ENCODE peak calls at places on chromosomes 16 and 17, in four cellular contexts. N is colonic mucosa, O is fibroblast of the aortic adventitia, X is astrocyte of the spinal cord. V is an unnamed sample.

GRCh38 chr16:81921415-81921814 is 89.9 kb downstream of the SDR42E1 start:
- DNase-seq in X (peak), O (no peak), N (no peak), V (no peak)

GRCh38 chr17:33292184-33292980 is 713 bp downstream of the ASIC2 start:
- DNase-seq in N (peak), O (peak), X (peak), V (peak)

GRCh38 chr16:23847938-23848337 is 12.2 kb downstream of the PRKCB start:
- DNase-seq in X (no peak), O (no peak), N (no peak), V (no peak)

GRCh38 chr17:74260525-74260850 is 13.5 kb upstream of the DNAI2 start:
- DNase-seq in O (no peak), X (no peak), N (no peak), V (no peak)

GRCh38 chr17:9158545-9159452 is 137.5 kb downstream of the NTN1 start:
- DNase-seq in N (no peak), X (no peak), O (no peak), V (no peak)

GRCh38 chr16:30060354-30061194 is 5.0 kb upstream of the ALDOA start:
- DNase-seq in N (no peak), X (no peak), O (no peak), V (no peak)

GRCh38 chr16:50093607-50094570 is 28.1 kb downstream of the HEATR3 start:
- DNase-seq in N (peak), O (no peak), X (peak), V (peak)

GRCh38 chr17:4444782-4445473 is 11.2 kb downstream of the SPNS3 start:
- DNase-seq in O (no peak), N (peak), X (no peak), V (no peak)

GRCh38 chr17:1360975-1361374 is 39.0 kb downstream of the YWHAE start:
- DNase-seq in X (no peak), O (no peak), N (no peak), V (no peak)

GRCh38 chr16:24685539-24686432 is 43.7 kb upstream of the TNRC6A start:
- DNase-seq in X (peak), N (peak), O (peak), V (peak)

GRCh38 chr17:63961355-63962207 is 11.1 kb downstream of the SCN4A start:
- DNase-seq in N (peak), X (peak), O (peak), V (peak)

GRCh38 chr16:11791144-11791828 is 5.8 kb downstream of the ZC3H7A start:
- DNase-seq in N (no peak), X (no peak), O (no peak), V (no peak)

GRCh38 chr16:3364774-3365427 is 9.2 kb downstream of the OR2C1 start:
- DNase-seq in X (peak), O (peak), N (peak), V (peak)

GRCh38 chr16:84982434-84982833 is 28.9 kb downstream of the ZDHHC7 start:
- DNase-seq in N (peak), O (no peak), X (no peak), V (no peak)

GRCh38 chr17:70855401-70856054 is 686.2 kb downstream of the KCNJ2 start:
- DNase-seq in X (peak), O (no peak), N (no peak), V (no peak)

GRCh38 chr16:3725291-3725690 is 8.0 kb upstream of the TRAP1 start:
- DNase-seq in X (no peak), N (no peak), O (no peak), V (no peak)

GRCh38 chr17:14052886-14053615 is 16.3 kb upstream of the COX10 start:
- DNase-seq in X (peak), N (no peak), O (peak), V (no peak)

GRCh38 chr16:4111748-4112696 is 4.2 kb downstream of the ADCY9 start:
- DNase-seq in X (peak), O (peak), N (peak), V (no peak)

GRCh38 chr17:13749566-13750235 is 148.0 kb upstream of the HS3ST3A1 start:
- DNase-seq in O (no peak), X (no peak), N (no peak), V (no peak)

GRCh38 chr17:8384801-8385335 is 1.9 kb upstream of the RPL26 start:
- DNase-seq in O (peak), N (no peak), X (peak), V (no peak)

GRCh38 chr16:84369105-84369504 is 767 bp downstream of the ATP2C2 start:
- DNase-seq in X (no peak), N (peak), O (no peak), V (no peak)

GRCh38 chr17:14797801-14798200 is 467.3 kb downstream of the PMP22 start:
- DNase-seq in X (no peak), N (no peak), O (no peak), V (no peak)

GRCh38 chr17:75260679-75261335 is 599 bp downstream of the GGA3 start:
- DNase-seq in X (no peak), N (no peak), O (no peak), V (no peak)

GRCh38 chr17:968812-969766 is 10.5 kb downstream of the NXN start:
- DNase-seq in X (no peak), O (no peak), N (no peak), V (no peak)

GRCh38 chr17:38325221-38325851 is 18.4 kb downstream of the GPR179 start:
- DNase-seq in O (peak), N (no peak), X (no peak), V (no peak)

GRCh38 chr17:18382441-18383078 is 5.0 kb downstream of the EVPLL start:
- DNase-seq in O (no peak), X (no peak), N (no peak), V (no peak)

GRCh38 chr17:32870969-32871368 is 6.0 kb downstream of the MYO1D start:
- DNase-seq in O (peak), N (no peak), X (no peak), V (no peak)

GRCh38 chr16:89645122-89645521 is 12.4 kb downstream of the CHMP1A start:
- DNase-seq in X (no peak), O (no peak), N (no peak), V (no peak)

GRCh38 chr17:30000001-30000754 is 58.7 kb downstream of the EFCAB5 start:
- DNase-seq in X (no peak), O (peak), N (no peak), V (no peak)

GRCh38 chr16:52827456-52827855 is 225.2 kb downstream of the CHD9NB start:
- DNase-seq in X (no peak), N (no peak), O (no peak), V (no peak)

GRCh38 chr17:74089869-74090464 is 113.5 kb upstream of the RPL38 start:
- DNase-seq in X (peak), O (peak), N (peak), V (no peak)

GRCh38 chr17:21218101-21218500 is 4.1 kb upstream of the TMEM11 start:
- DNase-seq in N (no peak), X (no peak), O (peak), V (no peak)

GRCh38 chr17:15422392-15422957 is 44.9 kb downstream of the CDRT4 start:
- DNase-seq in N (no peak), X (no peak), O (no peak), V (no peak)

GRCh38 chr17:32288600-32288999 is 23.0 kb downstream of the RHBDL3 start:
- DNase-seq in X (peak), N (no peak), O (no peak), V (no peak)

GRCh38 chr16:24524855-24525652 is 14.3 kb upstream of the RBBP6 start:
- DNase-seq in N (no peak), X (no peak), O (peak), V (no peak)

GRCh38 chr17:41891135-41892065 is 26.2 kb upstream of the KLHL11 start:
- DNase-seq in O (no peak), X (no peak), N (no peak), V (no peak)

GRCh38 chr16:72291531-72291981 is 119.6 kb upstream of the PMFBP1 start:
- DNase-seq in O (peak), N (no peak), X (peak), V (no peak)

GRCh38 chr16:81657731-81658130 is 121.4 kb upstream of the PLCG2 start:
- DNase-seq in O (no peak), X (no peak), N (no peak), V (peak)

DNA sequence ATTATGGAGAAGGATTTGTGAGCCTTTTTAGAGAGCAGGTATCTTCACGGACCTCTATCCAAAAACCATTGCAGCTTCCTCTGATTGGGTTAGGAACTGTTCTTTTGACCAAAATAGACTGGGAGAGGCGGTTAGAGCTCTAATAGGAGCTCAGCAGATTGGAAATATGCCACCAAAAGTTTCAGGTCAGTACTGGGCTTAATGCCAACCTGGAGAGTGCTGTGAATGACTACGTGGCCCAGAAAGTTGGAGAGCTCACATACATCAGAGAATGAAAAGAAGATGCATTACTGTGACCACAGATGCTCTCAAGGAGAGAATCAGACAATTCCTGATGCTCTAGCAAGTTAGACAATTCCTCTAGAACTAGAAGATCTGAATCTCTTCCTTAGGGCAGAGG is 86.5 kb downstream of the ABCA8 start:
- DNase-seq in X (peak), O (peak), N (no peak), V (no peak)
- TF ChIP-seq CTCF in X (no peak), O (no peak), N (no peak), V (no peak)

GRCh38 chr16:14004031-14004718 is 66.9 kb upstream of the MRTFB start:
- DNase-seq in X (no peak), N (no peak), O (no peak), V (peak)

GRCh38 chr16:14005335-14005734 is 65.8 kb upstream of the MRTFB start:
- DNase-seq in O (no peak), N (no peak), X (no peak), V (no peak)

GRCh38 chr16:14004719-14005315 is 66.3 kb upstream of the MRTFB start:
- DNase-seq in O (no peak), N (no peak), X (no peak), V (no peak)

GRCh38 chr16:14011006-14011405 is 60.1 kb upstream of the MRTFB start:
- DNase-seq in X (no peak), N (no peak), O (no peak), V (no peak)

DNA sequence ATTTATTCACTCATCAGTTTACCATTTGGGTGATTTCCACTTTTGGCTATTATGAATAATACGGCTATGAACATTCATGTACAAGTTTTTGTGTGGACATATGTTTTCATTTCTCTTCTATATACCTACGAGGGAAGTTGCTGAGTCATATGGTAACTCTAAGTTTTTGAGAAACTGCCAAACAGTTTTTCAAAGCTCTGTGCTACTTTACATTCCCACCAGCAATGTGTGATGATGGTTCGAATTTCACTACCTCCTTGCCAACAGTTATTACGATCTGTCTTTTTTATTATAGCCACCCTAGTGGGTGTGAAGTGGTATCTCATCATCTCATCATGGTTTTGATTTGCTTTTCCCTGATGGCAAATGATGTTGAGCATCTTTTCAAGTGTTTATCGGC is 63.7 kb upstream of the MRTFB start:
- DNase-seq in N (no peak), X (peak), O (peak), V (no peak)
- H3K4me3 ChIP-seq in N (no peak), X (no peak), O (no peak), V (no peak)

DNA sequence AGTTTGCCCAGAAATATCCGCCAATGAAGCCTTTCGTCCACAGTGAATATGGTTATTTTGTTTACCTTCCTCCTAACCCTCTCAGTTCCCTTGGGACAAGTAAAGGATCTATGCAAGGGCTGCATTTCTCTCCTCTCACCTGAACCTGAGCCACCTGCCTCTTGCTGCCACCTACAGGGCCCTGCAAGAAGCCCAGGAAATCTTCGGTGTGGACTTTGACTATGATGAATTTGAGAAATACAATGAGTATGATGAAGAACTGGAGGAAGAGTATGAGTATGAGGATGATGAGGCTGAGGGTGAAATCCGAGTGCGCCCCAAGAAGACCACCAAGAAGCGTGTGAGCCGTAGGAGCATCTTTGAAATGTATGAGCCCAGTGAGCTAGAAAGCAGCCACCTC is 14.0 kb downstream of the SUPT6H start:
- DNase-seq in X (no peak), N (no peak), O (no peak), V (no peak)
- TF ChIP-seq CTCF in X (peak), N (peak), O (no peak), V (no peak)

GRCh38 chr17:83077411-83077810 is 2.0 kb upstream of the METRNL start:
- DNase-seq in O (no peak), X (no peak), N (no peak), V (no peak)

GRCh38 chr17:83080641-83081560 is 1.5 kb downstream of the METRNL start:
- DNase-seq in O (no peak), X (no peak), N (peak), V (no peak)

GRCh38 chr17:83078378-83079339 is 750 bp upstream of the METRNL start:
- DNase-seq in X (no peak), N (peak), O (no peak), V (peak)

GRCh38 chr17:83079766-83080616 is 582 bp downstream of the METRNL start:
- DNase-seq in O (no peak), X (no peak), N (no peak), V (no peak)

DNA sequence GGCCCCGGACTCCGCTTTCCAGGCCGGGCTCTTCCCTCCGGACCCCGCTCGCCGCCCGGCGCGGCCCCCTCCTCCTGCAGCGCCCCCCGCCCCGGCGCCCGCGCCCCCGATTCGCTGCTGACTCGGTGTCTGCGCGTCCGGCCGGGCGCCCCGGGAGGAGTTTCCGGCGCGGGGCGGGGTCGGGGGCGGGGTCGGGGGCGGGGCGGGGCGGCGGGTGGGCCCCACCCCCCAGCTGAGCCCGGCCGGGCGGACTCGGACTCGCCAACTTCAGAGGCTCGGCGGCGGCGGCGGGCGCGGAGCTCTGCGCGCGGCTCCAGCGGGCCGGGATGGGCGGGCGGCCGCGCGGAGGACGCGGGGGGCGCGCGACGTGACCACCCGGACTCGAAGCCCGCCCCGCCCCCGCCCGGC is at the start of gene METRNL:
- DNase-seq in X (peak), N (peak), O (peak), V (peak)
- H3K4me3 ChIP-seq in X (peak), N (peak), O (peak), V (peak)

DNA sequence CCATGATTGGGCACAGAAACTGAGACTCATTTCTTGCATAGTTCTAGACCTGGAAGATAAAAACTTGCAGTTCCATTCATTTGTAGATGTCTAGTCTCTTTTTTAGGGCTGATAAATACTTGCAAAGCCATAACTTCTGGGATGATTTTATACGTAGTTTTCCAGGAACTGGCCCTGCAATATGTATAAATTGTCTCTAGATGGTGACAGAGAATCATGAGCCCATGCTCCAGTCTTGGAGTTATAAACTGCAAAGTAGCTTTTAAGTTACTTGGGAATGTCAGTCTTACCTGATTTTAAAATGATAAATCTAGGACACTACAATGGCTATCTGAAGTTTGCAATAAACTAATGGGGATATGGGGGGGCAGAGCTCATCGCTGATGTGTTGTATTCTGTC is 3.0 kb upstream of the ADAMTS18 start:
- DNase-seq in O (peak), X (peak), N (no peak), V (no peak)
- TF ChIP-seq CTCF in O (peak), X (peak), N (no peak), V (no peak)

V was measured in uterus.